ENCODE peak calls at places on chromosomes 13 and 19, in nine cellular contexts. G, Z, H, I, V, B, F, Q and T are unnamed samples.

GRCh38 chr19:44685877-44686276 is 13.1 kb upstream of the CEACAM16 start:
- DNase-seq in G (no peak), Z (no peak), H (no peak), I (no peak), V (peak; percentile 83), B (no peak), F (no peak), Q (no peak), T (no peak)

GRCh38 chr19:46134527-46134926 is 10.0 kb upstream of the IGFL3 start:
- DNase-seq in G (no peak), Z (no peak), H (no peak), I (no peak), V (no peak), B (no peak), F (no peak), Q (no peak), T (no peak)

GRCh38 chr19:42402376-42403116 is 12.4 kb upstream of the CNFN start:
- DNase-seq in G (no peak), Z (no peak), H (no peak), I (no peak), V (no peak), B (no peak), F (no peak), Q (no peak), T (no peak)

GRCh38 chr13:34065915-34066314 is 248.0 kb downstream of the RFC3 start:
- DNase-seq in G (no peak), Z (no peak), H (no peak), I (no peak), V (no peak), B (no peak), F (no peak), Q (no peak), T (no peak)

GRCh38 chr13:29849731-29850212 is 645 bp downstream of the UBL3 start:
- DNase-seq in G (peak; percentile 69), Z (peak; percentile 72), H (peak; percentile 65), I (peak; percentile 74), V (peak; percentile 41), B (peak; percentile 74), F (peak; percentile 63), Q (peak; percentile 37), T (peak; percentile 71)

GRCh38 chr19:15825753-15826152 is 10.3 kb upstream of the OR10H1 start:
- DNase-seq in G (no peak), Z (no peak), H (no peak), I (no peak), V (no peak), B (no peak), F (no peak), Q (no peak), T (no peak)

GRCh38 chr19:18790566-18791314 is at the start of gene COMP:
- DNase-seq in G (no peak), Z (no peak), H (no peak), I (no peak), V (no peak), B (no peak), F (no peak), Q (no peak), T (no peak)

GRCh38 chr19:18412610-18413239 is 6.5 kb upstream of the SSBP4 start:
- DNase-seq in G (no peak), Z (no peak), H (no peak), I (no peak), V (no peak), B (no peak), F (no peak), Q (no peak), T (peak; percentile 25)

GRCh38 chr13:35472308-35473008 is 4.0 kb downstream of the MAB21L1 start:
- DNase-seq in G (no peak), Z (no peak), H (no peak), I (no peak), V (no peak), B (no peak), F (no peak), Q (peak; percentile 9), T (no peak)

GRCh38 chr19:2478756-2479555 is 3.0 kb downstream of the GADD45B start:
- DNase-seq in G (peak; percentile 82), Z (peak; percentile 88), H (peak; percentile 86), I (peak; percentile 87), V (peak; percentile 58), B (peak; percentile 83), F (peak; percentile 79), Q (peak; percentile 57), T (peak; percentile 90)

GRCh38 chr13:40130871-40131636 is 475.6 kb downstream of the COG6 start:
- DNase-seq in G (peak; percentile 21), Z (no peak), H (no peak), I (no peak), V (peak; percentile 70), B (no peak), F (peak; percentile 75), Q (no peak), T (no peak)

GRCh38 chr19:7513809-7514642 is 1.9 kb upstream of the ZNF358 start:
- DNase-seq in G (no peak), Z (no peak), H (no peak), I (no peak), V (no peak), B (no peak), F (no peak), Q (no peak), T (no peak)

GRCh38 chr19:7515471-7516226 is at the start of gene ZNF358:
- DNase-seq in G (peak; percentile 86), Z (peak; percentile 78), H (peak; percentile 81), I (peak; percentile 68), V (peak; percentile 50), B (peak; percentile 64), F (peak; percentile 61), Q (peak; percentile 36), T (peak; percentile 77)

GRCh38 chr19:7515091-7515470 is 822 bp upstream of the ZNF358 start:
- DNase-seq in G (peak; percentile 54), Z (peak; percentile 43), H (no peak), I (no peak), V (no peak), B (no peak), F (no peak), Q (no peak), T (no peak)

GRCh38 chr19:7516878-7517277 is 975 bp downstream of the ZNF358 start:
- DNase-seq in G (no peak), Z (no peak), H (no peak), I (no peak), V (no peak), B (no peak), F (no peak), Q (no peak), T (no peak)

DNA sequence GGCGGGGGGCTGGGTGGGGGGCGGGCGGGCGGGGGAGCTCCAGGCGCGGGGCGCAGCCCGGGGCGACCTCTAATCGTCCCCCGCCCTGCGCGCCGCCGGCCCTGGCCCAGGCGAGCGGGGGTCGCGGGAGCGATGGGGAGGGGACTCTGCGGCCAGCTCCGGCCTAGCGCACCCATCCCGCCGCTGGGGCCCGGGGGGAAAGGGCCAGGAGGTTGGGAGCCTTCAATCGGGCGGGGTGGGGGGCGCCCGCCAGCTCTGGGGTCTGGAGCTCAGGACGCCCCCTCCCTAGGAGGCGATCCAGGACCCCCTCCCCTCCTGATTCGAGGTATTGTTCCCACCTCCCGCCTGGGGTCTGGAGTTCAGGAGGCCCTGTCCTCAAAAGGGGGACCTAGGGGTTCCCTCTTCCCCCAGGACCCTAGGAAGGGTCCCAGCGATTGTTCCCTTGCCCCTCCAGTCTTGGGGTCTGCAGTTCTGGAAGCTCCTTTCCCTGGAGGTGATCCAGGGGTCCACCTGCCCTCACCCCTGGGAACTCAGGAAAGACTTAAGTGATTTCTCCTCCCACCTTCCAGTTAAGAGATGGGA is 469 bp downstream of the ZNF358 start:
- DNase-seq in G (no peak), Z (no peak), H (no peak), I (no peak), V (no peak), B (no peak), F (no peak), Q (no peak), T (no peak)
- H3K27ac ChIP-seq in G (peak overlapping the region; percentile 79), Z (peak overlapping the region; percentile 83), H (peak overlapping the region; percentile 77), I (peak overlapping the region; percentile 88), V (peak overlapping the region; percentile 78), B (peak overlapping the region; percentile 76), F (peak overlapping the region; percentile 84), Q (peak overlapping the region; percentile 82), T (peak overlapping the region; percentile 66)

GRCh38 chr19:35124098-35125060 is 8.8 kb downstream of the FXYD3 start:
- DNase-seq in G (peak; percentile 96), Z (peak; percentile 96), H (peak; percentile 95), I (peak; percentile 88), V (peak; percentile 95), B (peak; percentile 91), F (peak; percentile 95), Q (peak; percentile 89), T (peak; percentile 96)
- TF ChIP-seq POLR2A in G (peak; percentile 77), Z (no peak), H (peak; percentile 95), I (no peak), V (peak; percentile 99), B (peak; percentile 78), F (peak; percentile 86), Q (peak; percentile 95), T (peak; percentile 86)

DNA sequence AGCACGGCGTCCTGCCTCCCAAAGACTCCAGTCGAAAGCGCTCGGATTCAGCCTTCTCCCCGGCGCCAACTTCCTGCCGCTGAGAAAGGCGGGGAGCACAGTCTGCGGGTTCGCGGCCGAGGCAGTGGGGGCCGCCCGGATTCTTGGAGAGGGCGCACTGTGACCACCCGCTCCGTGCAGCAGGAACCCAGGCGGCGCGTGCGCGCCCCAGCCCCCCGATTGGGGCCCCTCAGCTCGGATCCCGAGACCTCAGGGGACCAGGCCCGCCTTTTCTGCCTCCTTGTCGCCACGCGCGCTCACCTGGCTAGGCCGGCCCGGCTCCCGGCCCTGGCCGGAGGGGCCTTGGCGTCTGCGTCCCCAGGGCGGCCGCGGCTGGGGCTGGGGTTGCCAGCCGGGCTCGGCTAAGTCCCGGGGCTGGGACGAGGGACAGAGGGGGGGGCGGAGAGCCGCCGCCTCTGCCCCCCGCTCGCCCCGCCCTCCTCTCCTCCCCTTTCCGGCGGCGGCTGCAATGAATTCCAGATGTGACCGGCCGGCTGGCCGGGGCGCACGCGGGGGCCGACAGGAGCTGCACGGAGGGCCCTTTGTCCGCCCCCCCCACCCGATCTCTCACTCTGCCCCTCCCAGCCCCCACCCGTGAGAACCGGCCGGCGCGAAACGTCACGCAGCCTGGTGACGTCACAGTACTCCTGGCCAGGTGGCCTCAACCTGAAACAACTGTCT is at the start of gene S1PR2:
- DNase-seq in G (peak; percentile 82), Z (peak; percentile 73), H (peak; percentile 89), I (peak; percentile 68), V (peak; percentile 63), B (peak; percentile 71), F (peak; percentile 80), Q (peak; percentile 20), T (peak; percentile 69)
- H3K4me1 ChIP-seq in G (no peaks in the 10 kb centered on the region), Z (peaks cover 52% of the 10 kb centered on the region), H (peaks cover 30% of the 10 kb centered on the region), I (peaks cover 12% of the 10 kb centered on the region), V (peaks cover 5% of the 10 kb centered on the region), B (peaks cover 18% of the 10 kb centered on the region), F (peaks cover 3% of the 10 kb centered on the region), Q (peaks cover 3% of the 10 kb centered on the region), T (peaks cover 15% of the 10 kb centered on the region)

DNA sequence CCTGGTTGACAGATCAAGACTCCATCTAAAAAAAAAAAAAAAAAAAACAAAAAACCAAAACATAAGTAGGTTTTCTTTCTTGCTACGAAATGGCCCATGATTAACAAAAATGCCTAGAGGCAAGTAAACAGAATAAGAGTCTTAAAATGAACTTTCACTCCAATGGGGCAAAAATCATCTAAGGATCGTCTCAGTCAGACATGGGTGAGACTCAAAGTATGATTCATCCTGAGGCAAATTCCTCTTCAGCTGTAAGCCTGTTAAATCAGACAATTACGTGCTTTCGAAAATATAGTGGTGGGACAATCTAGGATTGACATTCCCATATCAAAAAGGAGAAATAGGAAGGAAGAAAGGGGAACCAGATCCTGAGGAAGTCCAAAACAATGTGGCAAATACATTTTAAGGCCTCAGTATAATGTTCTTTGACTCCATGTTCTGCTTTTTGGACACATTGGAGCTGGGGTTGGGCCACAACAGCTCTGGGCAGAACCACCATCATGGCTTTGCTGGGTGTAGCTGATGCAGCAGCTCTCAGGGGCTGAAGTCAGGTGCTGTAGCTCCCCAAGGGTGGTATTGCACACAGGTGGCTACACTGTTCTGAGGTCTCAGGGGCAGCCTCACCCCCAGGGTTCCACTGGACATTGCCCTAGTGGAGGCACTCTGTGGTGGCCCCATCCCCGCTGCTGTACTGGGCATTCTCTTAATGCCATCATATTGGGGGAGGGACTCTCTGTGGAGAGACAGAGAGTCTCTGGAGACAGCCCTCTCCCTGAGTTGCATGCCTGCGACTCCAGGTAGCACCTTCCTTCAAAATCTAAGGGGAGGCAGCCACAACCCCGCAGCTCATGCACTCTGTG is 5.8 kb upstream of the FPR3 start:
- DNase-seq in G (no peak), Z (no peak), H (no peak), I (no peak), V (no peak), B (no peak), F (no peak), Q (no peak), T (no peak)
- H3K27ac ChIP-seq in G (no peak overlapping the region), Z (no peak overlapping the region), H (peak overlapping the region; percentile 87), I (no peak overlapping the region), V (no peak overlapping the region), B (no peak overlapping the region), F (no peak overlapping the region), Q (no peak overlapping the region), T (no peak overlapping the region)